ENCODE peak calls at places on chromosomes 13 and 19, in five cellular contexts. X is uterus, W is AG09309, U is brain microvascular endothelial cell, J is glutamatergic neuron. K is an unnamed sample.

GRCh38 chr19:49469828-49470614 is 4.0 kb upstream of the FLT3LG start:
- DNase-seq in X (no peak), W (no peak), U (no peak), J (peak), K (peak)

GRCh38 chr19:12314553-12314952 is 18.9 kb downstream of the ZNF563 start:
- DNase-seq in X (no peak), W (no peak), U (no peak), J (no peak), K (no peak)

GRCh38 chr19:38034153-38034835 is 127.3 kb downstream of the SIPA1L3 start:
- DNase-seq in X (no peak), W (no peak), U (peak), J (no peak), K (peak)

GRCh38 chr19:5957132-5957531 is 20.8 kb downstream of the RANBP3 start:
- DNase-seq in X (no peak), W (no peak), U (no peak), J (no peak), K (no peak)

GRCh38 chr19:2083174-2083854 is 12.8 kb downstream of the MOB3A start:
- DNase-seq in X (no peak), W (no peak), U (no peak), J (no peak), K (no peak)

GRCh38 chr13:70357031-70357430 is 248.8 kb upstream of the KLHL1 start:
- DNase-seq in X (no peak), W (no peak), U (no peak), J (no peak), K (no peak)

GRCh38 chr19:40443930-40444180 is 280 bp downstream of the SERTAD3 start:
- DNase-seq in X (no peak), W (no peak), U (no peak), J (no peak), K (no peak)

GRCh38 chr13:20119960-20120359 is 40.9 kb downstream of the GJA3 start:
- DNase-seq in X (no peak), W (no peak), U (no peak), J (no peak), K (no peak)

GRCh38 chr13:21674271-21675009 is 3.6 kb downstream of the FGF9 start:
- DNase-seq in X (no peak), W (no peak), U (no peak), J (peak), K (peak)

GRCh38 chr19:6580313-6580712 is 10.6 kb downstream of the CD70 start:
- DNase-seq in X (no peak), W (no peak), U (no peak), J (no peak), K (no peak)

GRCh38 chr13:95896302-95896701 is 156.9 kb downstream of the UGGT2 start:
- DNase-seq in X (no peak), W (no peak), U (no peak), J (no peak), K (no peak)

GRCh38 chr19:35248310-35249145 is at the start of gene LSR:
- DNase-seq in X (no peak), W (no peak), U (no peak), J (no peak), K (peak)

GRCh38 chr19:45473366-45474190 is 5.8 kb downstream of the FOSB start:
- DNase-seq in X (no peak), W (no peak), U (peak), J (no peak), K (no peak)

GRCh38 chr19:46660008-46660517 is 919 bp downstream of the DACT3 start:
- DNase-seq in X (peak), W (no peak), U (no peak), J (peak), K (no peak)

GRCh38 chr19:1265611-1266115 is 3.5 kb upstream of the CIRBP start:
- DNase-seq in X (peak), W (no peak), U (peak), J (peak), K (peak)

GRCh38 chr19:40523322-40524047 is 53.2 kb upstream of the SHKBP1 start:
- DNase-seq in X (peak), W (peak), U (peak), J (peak), K (no peak)

GRCh38 chr19:50562996-50563395 is 5.2 kb downstream of the LRRC4B start:
- DNase-seq in X (no peak), W (no peak), U (no peak), J (no peak), K (no peak)

GRCh38 chr13:37473035-37473434 is 125.5 kb downstream of the POSTN start:
- DNase-seq in X (no peak), W (no peak), U (no peak), J (no peak), K (no peak)

GRCh38 chr19:10167459-10167858 is 27.3 kb downstream of the DNMT1 start:
- DNase-seq in X (no peak), W (no peak), U (no peak), J (no peak), K (no peak)

GRCh38 chr19:18112989-18113478 is 15.5 kb downstream of the MAST3 start:
- DNase-seq in X (peak), W (no peak), U (peak), J (peak), K (peak)

GRCh38 chr13:26377038-26377437 is 123.1 kb downstream of the CDK8 start:
- DNase-seq in X (no peak), W (no peak), U (peak), J (peak), K (no peak)

GRCh38 chr19:12648088-12648487 is 18.5 kb downstream of the MAN2B1 start:
- DNase-seq in X (peak), W (no peak), U (no peak), J (no peak), K (no peak)

GRCh38 chr13:35887028-35887666 is 244.0 kb downstream of the DCLK1 start:
- DNase-seq in X (no peak), W (no peak), U (no peak), J (peak), K (no peak)

GRCh38 chr19:17517898-17518297 is 6.4 kb downstream of the PGLS start:
- DNase-seq in X (no peak), W (no peak), U (no peak), J (no peak), K (no peak)

GRCh38 chr13:55160911-55161310 is 1979.8 kb upstream of the PRR20A start:
- DNase-seq in X (no peak), W (no peak), U (no peak), J (no peak), K (no peak)

GRCh38 chr13:30422056-30422914 is at the start of gene UBE2L5:
- DNase-seq in X (peak), W (no peak), U (peak), J (peak), K (peak)

GRCh38 chr13:95404141-95404882 is 103.1 kb upstream of the ABCC4 start:
- DNase-seq in X (peak), W (peak), U (peak), J (peak), K (peak)

GRCh38 chr13:32824671-32825070 is 191.6 kb upstream of the KL start:
- DNase-seq in X (no peak), W (peak), U (peak), J (no peak), K (no peak)

GRCh38 chr19:58196911-58197616 is 14.2 kb downstream of the ZNF274 start:
- DNase-seq in X (no peak), W (no peak), U (no peak), J (no peak), K (no peak)

GRCh38 chr13:23792680-23793079 is 96.5 kb downstream of the MIPEP start:
- DNase-seq in X (no peak), W (no peak), U (no peak), J (no peak), K (no peak)

GRCh38 chr13:44333950-44334675 is 39.5 kb upstream of the SERP2 start:
- DNase-seq in X (no peak), W (no peak), U (no peak), J (no peak), K (no peak)

GRCh38 chr13:21025539-21025938 is 35.8 kb downstream of the LATS2 start:
- DNase-seq in X (no peak), W (no peak), U (no peak), J (no peak), K (no peak)

GRCh38 chr13:99086149-99086868 is 108.4 kb upstream of the DOCK9 start:
- DNase-seq in X (peak), W (no peak), U (peak), J (peak), K (peak)

GRCh38 chr13:99085846-99086148 is 107.9 kb upstream of the DOCK9 start:
- DNase-seq in X (no peak), W (no peak), U (no peak), J (no peak), K (no peak)

GRCh38 chr13:99086869-99087129 is 108.9 kb upstream of the DOCK9 start:
- DNase-seq in X (no peak), W (no peak), U (no peak), J (no peak), K (no peak)

GRCh38 chr13:99087954-99088491 is 110.2 kb upstream of the DOCK9 start:
- DNase-seq in X (no peak), W (no peak), U (no peak), J (peak), K (peak)

DNA sequence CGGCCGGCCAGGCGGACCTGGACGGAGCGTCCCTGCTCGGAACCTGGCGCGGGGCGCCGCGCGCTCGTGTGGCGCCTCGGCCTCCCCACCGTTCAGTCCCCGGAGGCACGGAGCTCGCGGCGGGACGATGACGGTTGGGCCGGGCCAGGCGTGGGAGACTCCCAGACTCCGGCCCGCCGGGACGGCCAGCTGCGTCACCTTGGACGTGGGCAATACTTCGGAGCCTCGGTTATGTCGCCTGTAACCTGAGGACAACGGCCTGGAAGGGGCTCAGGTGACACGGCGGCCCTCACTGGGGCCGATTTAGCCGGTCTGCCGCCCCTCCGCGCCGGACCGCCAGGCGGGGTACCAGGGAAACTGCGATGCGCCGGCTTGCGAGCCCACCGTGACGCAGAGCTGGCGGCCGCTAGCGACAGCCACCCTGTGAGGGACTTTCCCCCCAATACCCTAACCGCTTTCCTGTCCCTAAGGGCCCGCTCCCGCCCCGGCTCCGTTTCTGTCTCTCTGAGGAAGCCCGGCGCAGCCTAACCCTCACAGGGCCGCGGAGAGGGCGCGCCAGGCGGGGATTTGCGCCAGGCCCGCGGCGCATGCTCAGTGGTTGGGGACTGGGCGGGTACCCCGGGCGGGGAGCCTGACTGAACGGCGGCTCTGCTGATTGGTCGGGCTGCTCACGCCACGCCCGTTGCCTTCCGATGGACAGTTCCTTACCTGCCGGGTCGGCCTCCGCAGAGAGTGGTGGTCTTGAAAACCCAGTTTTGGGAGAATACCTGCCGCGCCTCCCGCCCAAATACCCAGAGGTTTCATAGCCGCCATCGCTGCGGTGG is 109.5 kb upstream of the DOCK9 start:
- DNase-seq in X (peak), W (peak), U (peak), J (peak), K (peak)
- TF ChIP-seq CTCF in X (peak), W (peak), U (peak), J (peak), K (no peak)

DNA sequence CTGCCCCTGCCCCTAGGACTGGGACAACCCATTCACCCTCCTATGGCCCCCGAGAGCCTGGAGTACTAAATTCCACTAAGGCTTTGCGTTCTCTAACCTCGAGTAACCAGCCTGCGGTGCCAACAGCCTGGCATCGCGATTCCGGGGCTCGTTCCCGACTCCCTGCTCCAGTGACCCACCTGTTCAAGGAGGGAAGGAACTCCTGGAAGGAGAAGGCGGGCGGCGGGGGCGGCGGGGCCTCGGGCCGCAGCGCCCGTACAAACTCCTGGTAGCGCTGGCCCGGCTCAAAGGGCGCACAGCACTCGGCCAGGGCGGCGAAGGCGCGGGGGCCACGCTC is 6.3 kb downstream of the GMIP start:
- DNase-seq in X (no peak), W (no peak), U (no peak), J (no peak), K (no peak)
- TF ChIP-seq CTCF in X (no peak), W (no peak), U (no peak), J (no peak), K (no peak)

GRCh38 chr13:49259586-49259985 is 11.9 kb downstream of the CDADC1 start:
- DNase-seq in X (no peak), W (no peak), U (no peak), J (no peak), K (no peak)
- TF ChIP-seq CTCF in X (no peak), W (no peak), U (no peak), J (no peak), K (no peak)

GRCh38 chr19:52601025-52601973 is 31.2 kb downstream of the ZNF701 start:
- DNase-seq in X (peak), W (peak), U (peak), J (peak), K (peak)
- TF ChIP-seq CTCF in X (peak), W (peak), U (peak), J (peak), K (no peak)

GRCh38 chr19:39416152-39416551 is 3.7 kb downstream of the PLEKHG2 start:
- DNase-seq in X (no peak), W (no peak), U (no peak), J (no peak), K (no peak)

GRCh38 chr19:39413903-39414608 is 1.6 kb downstream of the PLEKHG2 start:
- DNase-seq in X (peak), W (no peak), U (no peak), J (peak), K (no peak)

GRCh38 chr19:39416626-39417120 is 4.2 kb downstream of the PLEKHG2 start:
- DNase-seq in X (peak), W (no peak), U (no peak), J (peak), K (no peak)

GRCh38 chr19:39413269-39413902 is 917 bp downstream of the PLEKHG2 start:
- DNase-seq in X (peak), W (no peak), U (no peak), J (peak), K (peak)

GRCh38 chr19:39415111-39416046 is 2.9 kb downstream of the PLEKHG2 start:
- DNase-seq in X (peak), W (no peak), U (no peak), J (no peak), K (no peak)
- TF ChIP-seq CTCF in X (no peak), W (peak), U (peak), J (no peak), K (no peak)

GRCh38 chr13:102090532-102090931 is 311.3 kb downstream of the FGF14 start:
- DNase-seq in X (no peak), W (no peak), U (no peak), J (no peak), K (no peak)

GRCh38 chr13:102091231-102091630 is 310.6 kb downstream of the FGF14 start:
- DNase-seq in X (no peak), W (no peak), U (peak), J (no peak), K (no peak)

GRCh38 chr13:102089722-102090121 is 312.1 kb downstream of the FGF14 start:
- DNase-seq in X (no peak), W (no peak), U (no peak), J (no peak), K (no peak)

GRCh38 chr13:102089177-102089576 is 312.7 kb downstream of the FGF14 start:
- DNase-seq in X (no peak), W (no peak), U (no peak), J (no peak), K (no peak)
- TF ChIP-seq CTCF in X (no peak), W (peak), U (no peak), J (no peak), K (no peak)

GRCh38 chr19:34237283-34237682 is 17.1 kb upstream of the GARRE1 start:
- DNase-seq in X (no peak), W (no peak), U (no peak), J (no peak), K (no peak)

GRCh38 chr19:34244611-34245299 is 9.6 kb upstream of the GARRE1 start:
- DNase-seq in X (no peak), W (no peak), U (no peak), J (no peak), K (no peak)

GRCh38 chr19:34237939-34238338 is 16.4 kb upstream of the GARRE1 start:
- DNase-seq in X (no peak), W (no peak), U (no peak), J (no peak), K (no peak)

GRCh38 chr19:34243876-34244578 is 10.3 kb upstream of the GARRE1 start:
- DNase-seq in X (no peak), W (no peak), U (no peak), J (no peak), K (no peak)

DNA sequence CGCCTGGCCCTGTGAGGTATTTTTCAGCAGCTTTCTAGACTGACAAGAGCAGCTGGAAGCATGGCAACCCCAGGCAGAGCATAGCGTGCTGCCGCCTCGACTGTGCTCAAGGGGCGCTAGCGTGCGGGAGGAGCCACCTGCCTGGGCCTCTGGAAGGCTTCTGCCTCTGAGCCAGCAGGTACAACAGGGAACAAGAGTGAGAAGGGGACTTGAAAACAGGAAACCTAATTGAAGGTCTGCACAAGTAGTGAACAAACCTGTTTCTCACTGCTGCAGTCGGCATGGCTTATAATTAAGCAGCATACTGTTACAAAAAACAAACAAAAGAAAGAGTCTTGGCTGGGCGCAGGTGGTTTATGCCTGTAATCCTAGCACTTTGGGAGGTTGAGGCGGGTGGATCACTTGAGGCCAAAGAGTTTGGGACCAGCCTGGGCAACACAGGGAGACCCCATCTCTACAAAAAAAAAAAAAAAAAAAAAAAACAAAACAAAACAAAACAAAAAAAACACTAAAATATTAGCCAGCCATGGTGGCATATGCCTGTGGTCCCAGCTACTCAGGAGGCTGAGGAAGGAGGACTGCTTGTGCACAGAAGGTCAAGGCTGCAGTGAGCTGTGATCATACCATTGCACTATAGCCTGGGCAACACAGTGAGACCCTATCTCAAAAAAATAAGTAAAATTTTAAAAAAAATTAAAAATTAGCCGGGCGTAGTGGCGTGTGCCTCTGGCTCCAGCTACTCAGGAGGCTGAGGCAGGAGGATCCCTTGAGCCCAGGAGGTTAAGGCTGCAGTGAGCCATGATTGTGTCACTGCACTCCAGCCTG is 12.6 kb upstream of the GARRE1 start:
- DNase-seq in X (no peak), W (no peak), U (no peak), J (peak), K (no peak)
- TF ChIP-seq CTCF in X (no peak), W (no peak), U (peak), J (peak), K (no peak)